ENCODE peak calls at places on chromosomes 7 and 10, in seven cellular contexts. B, E, N, L, U, A and J are unnamed samples.

GRCh38 chr7:149284343-149284742 is 22.3 kb downstream of the ZNF783 start:
- DNase-seq in B (no peak), E (no peak), N (no peak), L (peak), U (no peak), A (no peak), J (peak)

GRCh38 chr7:136086712-136087111 is 109.6 kb upstream of the MTPN start:
- DNase-seq in B (no peak), E (peak), N (peak), L (no peak), U (no peak), A (no peak), J (no peak)

GRCh38 chr7:136293841-136294391 is 316.8 kb upstream of the MTPN start:
- DNase-seq in B (no peak), E (no peak), N (no peak), L (no peak), U (no peak), A (no peak), J (no peak)

GRCh38 chr7:128221929-128222403 is 19.1 kb upstream of the LEP start:
- DNase-seq in B (no peak), E (no peak), N (peak), L (no peak), U (no peak), A (no peak), J (no peak)

GRCh38 chr7:26326211-26326610 is 34.5 kb downstream of the SNX10 start:
- DNase-seq in B (no peak), E (no peak), N (no peak), L (no peak), U (no peak), A (no peak), J (no peak)

GRCh38 chr10:113604572-113604971 is 51.7 kb downstream of the HABP2 start:
- DNase-seq in B (no peak), E (peak), N (no peak), L (no peak), U (no peak), A (no peak), J (no peak)

GRCh38 chr10:89337493-89337892 is 9.7 kb downstream of the IFIT3 start:
- DNase-seq in B (no peak), E (no peak), N (peak), L (peak), U (no peak), A (no peak), J (no peak)

GRCh38 chr10:63711361-63711760 is 190.2 kb downstream of the REEP3 start:
- DNase-seq in B (no peak), E (peak), N (peak), L (no peak), U (no peak), A (peak), J (no peak)

GRCh38 chr7:142413280-142414000 is 155.6 kb upstream of the PRSS58 start:
- DNase-seq in B (no peak), E (no peak), N (no peak), L (no peak), U (no peak), A (no peak), J (no peak)

GRCh38 chr7:150784120-150784736 is 15.9 kb downstream of the TMEM176B start:
- DNase-seq in B (no peak), E (no peak), N (no peak), L (no peak), U (no peak), A (no peak), J (no peak)

GRCh38 chr10:14486777-14487510 is 156.2 kb upstream of the FRMD4A start:
- DNase-seq in B (no peak), E (no peak), N (no peak), L (no peak), U (no peak), A (no peak), J (peak)

GRCh38 chr7:111729483-111729882 is 167.2 kb upstream of the IMMP2L start:
- DNase-seq in B (no peak), E (no peak), N (no peak), L (no peak), U (no peak), A (no peak), J (no peak)

GRCh38 chr7:82678716-82679115 is 235.1 kb upstream of the CACNA2D1 start:
- DNase-seq in B (no peak), E (no peak), N (no peak), L (no peak), U (no peak), A (no peak), J (no peak)

GRCh38 chr10:69327463-69328345 is 49.4 kb downstream of the HK1 start:
- DNase-seq in B (no peak), E (peak), N (peak), L (peak), U (no peak), A (peak), J (no peak)

GRCh38 chr10:29757551-29758297 is 123.0 kb upstream of the SVIL start:
- DNase-seq in B (no peak), E (no peak), N (no peak), L (no peak), U (no peak), A (no peak), J (no peak)

GRCh38 chr7:55018361-55019328 is at the start of gene EGFR:
- DNase-seq in B (peak), E (peak), N (peak), L (no peak), U (peak), A (no peak), J (no peak)

GRCh38 chr7:150373049-150373801 is 4.6 kb downstream of the REPIN1 start:
- DNase-seq in B (no peak), E (no peak), N (no peak), L (no peak), U (no peak), A (no peak), J (no peak)

GRCh38 chr10:34530778-34531177 is 284.3 kb downstream of the PARD3 start:
- DNase-seq in B (no peak), E (no peak), N (no peak), L (no peak), U (no peak), A (no peak), J (no peak)

GRCh38 chr10:3943695-3944257 is 158.8 kb upstream of the KLF6 start:
- DNase-seq in B (no peak), E (no peak), N (no peak), L (no peak), U (no peak), A (no peak), J (no peak)

GRCh38 chr7:854118-854775 is 22.0 kb downstream of the SUN1 start:
- DNase-seq in B (no peak), E (no peak), N (no peak), L (no peak), U (no peak), A (no peak), J (no peak)

GRCh38 chr7:128254470-128254869 is 13.4 kb downstream of the LEP start:
- DNase-seq in B (no peak), E (no peak), N (no peak), L (no peak), U (no peak), A (no peak), J (no peak)

GRCh38 chr7:36802459-36802858 is 78.2 kb upstream of the AOAH start:
- DNase-seq in B (no peak), E (no peak), N (no peak), L (no peak), U (no peak), A (no peak), J (no peak)

GRCh38 chr7:35856175-35856574 is 55.3 kb downstream of the SEPTIN7 start:
- DNase-seq in B (no peak), E (no peak), N (no peak), L (no peak), U (no peak), A (no peak), J (no peak)

GRCh38 chr7:6453737-6454136 is 6.0 kb upstream of the DAGLB start:
- DNase-seq in B (no peak), E (no peak), N (peak), L (no peak), U (no peak), A (no peak), J (no peak)

GRCh38 chr10:80517416-80518142 is 20.1 kb upstream of the SH2D4B start:
- DNase-seq in B (no peak), E (peak), N (no peak), L (no peak), U (no peak), A (no peak), J (no peak)

GRCh38 chr7:50687096-50687495 is 95.6 kb downstream of the GRB10 start:
- DNase-seq in B (no peak), E (no peak), N (no peak), L (no peak), U (no peak), A (no peak), J (no peak)